ENCODE peak calls at places on chromosomes 16 and 17, in five cellular contexts. J is heart right ventricle; D is ovary; C is neural progenitor cell; P is CD8-positive, alpha-beta T cell. X is an unnamed sample.

GRCh38 chr16:58032710-58033293 is 7.2 kb downstream of the MMP15 start:
- DNase-seq in J (peak; percentile 75), D (no peak), C (no peak), P (no peak), X (peak; percentile 71)

GRCh38 chr17:7064248-7064647 is 15.8 kb downstream of the CLEC10A start:
- DNase-seq in J (no peak), D (no peak), C (no peak), P (no peak), X (no peak)

GRCh38 chr17:67244621-67245072 is 349 bp downstream of the HELZ start:
- DNase-seq in J (no peak), D (peak; percentile 24), C (no peak), P (no peak), X (no peak)

GRCh38 chr17:80268427-80268826 is 7.8 kb downstream of the RNF213 start:
- DNase-seq in J (no peak), D (no peak), C (no peak), P (no peak), X (no peak)

GRCh38 chr16:24853830-24854229 is 8.1 kb downstream of the SLC5A11 start:
- DNase-seq in J (no peak), D (peak; percentile 31), C (no peak), P (no peak), X (peak; percentile 90)

GRCh38 chr16:88999457-89000206 is 22.6 kb upstream of the CBFA2T3 start:
- DNase-seq in J (no peak), D (no peak), C (no peak), P (peak; percentile 58), X (no peak)

GRCh38 chr17:4033751-4034251 is 69.6 kb upstream of the ATP2A3 start:
- DNase-seq in J (no peak), D (no peak), C (no peak), P (no peak), X (no peak)

GRCh38 chr17:81832608-81833159 is 407 bp downstream of the MCRIP1 start:
- DNase-seq in J (no peak), D (no peak), C (no peak), P (no peak), X (peak; percentile 10)

GRCh38 chr16:51154271-51155171 is 3.5 kb upstream of the SALL1 start:
- DNase-seq in J (no peak), D (no peak), C (peak; percentile 84), P (no peak), X (peak; percentile 22)

GRCh38 chr17:41446806-41447205 is 6.0 kb upstream of the KRT38 start:
- DNase-seq in J (no peak), D (no peak), C (no peak), P (no peak), X (no peak)

GRCh38 chr16:75219838-75220237 is 1.1 kb downstream of the CTRB1 start:
- DNase-seq in J (no peak), D (no peak), C (no peak), P (no peak), X (no peak)

GRCh38 chr16:16017812-16018211 is 68.4 kb downstream of the ABCC1 start:
- DNase-seq in J (no peak), D (no peak), C (no peak), P (no peak), X (no peak)

GRCh38 chr16:57723170-57723569 is 12.4 kb upstream of the KATNB1 start:
- DNase-seq in J (no peak), D (no peak), C (peak; percentile 44), P (no peak), X (no peak)

GRCh38 chr16:49739381-49739780 is 116.5 kb downstream of the ZNF423 start:
- DNase-seq in J (no peak), D (no peak), C (peak; percentile 61), P (no peak), X (no peak)

GRCh38 chr17:63589646-63590045 is 11.0 kb upstream of the TACO1 start:
- DNase-seq in J (no peak), D (no peak), C (no peak), P (no peak), X (no peak)

GRCh38 chr16:1082952-1083675 is 10.6 kb downstream of the SSTR5 start:
- DNase-seq in J (no peak), D (no peak), C (no peak), P (no peak), X (no peak)

GRCh38 chr17:31550389-31551056 is 159.0 kb downstream of the RAB11FIP4 start:
- DNase-seq in J (no peak), D (no peak), C (no peak), P (no peak), X (no peak)

GRCh38 chr16:19502395-19503131 is 19.3 kb downstream of the GDE1 start:
- DNase-seq in J (peak; percentile 73), D (peak; percentile 72), C (peak; percentile 85), P (peak; percentile 55), X (peak; percentile 77)

GRCh38 chr17:73474370-73474988 is 162.7 kb upstream of the CDC42EP4 start:
- DNase-seq in J (peak; percentile 84), D (peak; percentile 20), C (no peak), P (no peak), X (no peak)

GRCh38 chr17:33875973-33876372 is 379.1 kb upstream of the CCL2 start:
- DNase-seq in J (no peak), D (no peak), C (no peak), P (no peak), X (no peak)

GRCh38 chr16:53898993-53899392 is 195.0 kb downstream of the FTO start:
- DNase-seq in J (no peak), D (no peak), C (no peak), P (no peak), X (no peak)

GRCh38 chr17:30357476-30357875 is 21.3 kb upstream of the CPD start:
- DNase-seq in J (no peak), D (no peak), C (no peak), P (no peak), X (no peak)

GRCh38 chr17:30354731-30355130 is 20.9 kb upstream of the TMIGD1 start:
- DNase-seq in J (no peak), D (no peak), C (no peak), P (no peak), X (no peak)

GRCh38 chr17:30361766-30362279 is 16.9 kb upstream of the CPD start:
- DNase-seq in J (no peak), D (no peak), C (no peak), P (no peak), X (no peak)

GRCh38 chr17:30360396-30360795 is 18.3 kb upstream of the CPD start:
- DNase-seq in J (no peak), D (no peak), C (no peak), P (no peak), X (no peak)

DNA sequence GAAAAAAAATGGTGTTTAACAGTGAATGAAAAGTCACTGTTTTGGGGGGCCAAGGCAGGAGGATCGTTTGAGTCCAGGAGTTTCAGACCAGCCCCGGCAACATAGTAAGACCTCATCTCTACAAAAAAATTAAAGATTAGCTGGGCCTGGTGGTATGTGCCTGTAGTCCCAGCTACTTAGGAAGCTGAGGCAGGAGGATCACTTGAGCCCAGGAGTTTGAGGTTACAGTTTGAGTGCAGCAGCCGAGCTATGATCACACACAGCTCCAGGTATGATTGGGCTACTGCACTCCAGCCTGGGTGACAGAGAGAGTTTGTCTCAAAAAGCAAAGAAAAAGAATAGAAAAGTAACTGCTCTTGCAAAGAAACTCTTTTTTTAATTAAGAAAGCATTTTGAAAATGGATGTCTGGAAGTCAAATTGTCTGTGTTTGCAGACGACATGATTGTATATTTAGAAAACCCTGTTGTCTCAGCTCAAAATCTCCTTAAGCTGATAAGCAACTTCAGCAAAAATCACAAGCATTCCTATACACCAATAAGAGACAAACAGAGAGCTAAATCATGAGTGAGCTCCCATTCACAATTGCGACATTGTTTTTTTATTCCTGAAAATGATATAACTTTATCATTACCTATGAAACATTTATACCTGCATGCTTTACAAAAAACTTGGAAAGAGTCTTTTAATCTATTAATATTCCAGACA is 20.5 kb upstream of the CPD start:
- DNase-seq in J (no peak), D (no peak), C (no peak), P (no peak), X (no peak)
- H3K27ac ChIP-seq in J (no peak overlapping the region), D (no peak overlapping the region), C (no peak overlapping the region), P (no peak overlapping the region), X (no peak overlapping the region)

GRCh38 chr17:2054740-2055493 is at the start of gene HIC1:
- DNase-seq in J (peak; percentile 79), D (peak; percentile 86), C (peak; percentile 90), P (peak; percentile 70), X (no peak)

GRCh38 chr17:2054262-2054739 is 602 bp upstream of the HIC1 start:
- DNase-seq in J (no peak), D (peak; percentile 75), C (no peak), P (peak; percentile 49), X (no peak)

GRCh38 chr17:2055494-2056220 is 754 bp downstream of the HIC1 start:
- DNase-seq in J (no peak), D (peak; percentile 67), C (no peak), P (peak; percentile 52), X (no peak)

GRCh38 chr17:2051388-2052237 is 3.3 kb upstream of the HIC1 start:
- DNase-seq in J (no peak), D (peak; percentile 57), C (no peak), P (no peak), X (no peak)

DNA sequence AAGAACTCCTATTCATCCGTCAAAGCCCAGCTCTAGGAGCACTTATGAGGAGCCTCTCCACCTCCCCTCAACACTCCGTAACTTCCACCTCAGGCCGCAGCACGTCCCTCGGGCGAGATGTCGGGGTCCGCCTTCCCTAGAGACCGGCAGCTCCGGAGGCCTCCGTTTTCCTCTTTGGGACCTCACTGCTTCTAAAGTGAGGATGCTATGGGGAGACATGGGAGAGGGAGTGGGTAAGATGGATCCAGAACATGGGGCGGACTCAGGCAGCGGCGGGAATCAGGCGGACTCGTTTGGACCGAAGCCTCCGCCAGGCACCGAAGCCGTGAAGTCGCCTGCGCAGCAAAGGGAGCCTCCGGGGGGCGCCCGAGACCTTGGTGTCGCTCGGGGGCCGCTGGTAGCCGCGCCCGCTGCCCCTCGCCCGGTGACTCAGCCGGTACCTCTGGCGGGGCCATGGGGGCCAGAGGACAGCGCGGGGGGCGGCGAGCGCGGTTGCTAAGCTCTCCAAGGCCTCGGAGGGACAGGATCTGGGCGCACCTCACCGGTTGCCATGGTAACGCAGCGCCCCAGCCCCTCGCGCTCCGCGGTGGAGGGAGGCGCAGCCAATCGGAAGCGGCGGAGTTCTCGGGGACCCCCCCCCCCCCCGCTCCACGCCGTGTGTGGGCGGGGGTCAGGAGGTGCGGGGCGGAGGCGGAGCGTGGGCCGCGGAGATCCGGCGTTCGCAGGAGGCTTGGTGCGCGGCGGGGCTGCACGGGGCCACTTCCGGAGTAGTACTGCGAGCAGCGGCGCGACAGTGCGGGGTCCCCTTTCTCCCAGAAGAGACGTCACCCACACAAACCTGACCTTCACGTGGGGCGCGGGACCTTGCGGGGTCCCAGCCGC is 1.3 kb upstream of the HIC1 start:
- DNase-seq in J (peak; percentile 76), D (peak; percentile 93), C (peak; percentile 81), P (peak; percentile 83), X (peak; percentile 79)
- H3K4me3 ChIP-seq in J (peak overlapping the region; percentile 71), D (peak overlapping the region; percentile 41), C (peak overlapping the region; percentile 48), P (peak overlapping the region; percentile 65), X (peak overlapping the region; percentile 54)

GRCh38 chr17:74739227-74739831 is 2.3 kb downstream of the RAB37 start:
- DNase-seq in J (no peak), D (no peak), C (no peak), P (peak; percentile 44), X (no peak)
- TF ChIP-seq CTCF in J (no peak), D (no peak), C (no peak), P (no peak), X (no peak)

GRCh38 chr16:30459456-30459855 is 13.1 kb upstream of the ITGAL start:
- DNase-seq in J (no peak), D (no peak), C (no peak), P (no peak), X (no peak)
- H3K27ac ChIP-seq in J (no peak overlapping the region), D (no peak overlapping the region), C (no peak overlapping the region), P (peak overlapping the region; percentile 15), X (no peak overlapping the region)